ENCODE peak calls at places on chromosomes 12 and 14, in nine cellular contexts. X is amniotic stem cell; M is activated naive CD4-positive, alpha-beta T cell treated with Interleukin-2 at 50 U/mL for 16 hours; H is sigmoid colon; L is cortex of kidney; G is left colon; P is amygdala; S is HFFc6; D is iPS DF 19.7. K is an unnamed sample.

GRCh38 chr14:101193845-101194355 is 290.4 kb upstream of the RTL1 start:
- DNase-seq in X (no peak), P (no peak), L (no peak), S (no peak), H (peak), D (no peak), G (no peak), M (no peak), K (no peak)

GRCh38 chr12:108828774-108829173 is 28.6 kb downstream of the SSH1 start:
- DNase-seq in S (peak), H (no peak), G (no peak), M (no peak), X (peak), D (no peak), L (no peak), P (no peak), K (no peak)

GRCh38 chr12:88529531-88530488 is 50.5 kb downstream of the KITLG start:
- DNase-seq in P (no peak), S (no peak), G (no peak), M (no peak), H (no peak), X (no peak), D (no peak), L (no peak), K (no peak)

GRCh38 chr14:69370061-69370460 is 28.0 kb downstream of the ERH start:
- DNase-seq in X (no peak), P (no peak), D (no peak), H (no peak), S (no peak), M (no peak), G (no peak), L (no peak), K (no peak)

GRCh38 chr12:132841151-132841550 is 12.5 kb upstream of the GOLGA3 start:
- DNase-seq in P (no peak), H (no peak), X (no peak), G (no peak), D (no peak), L (no peak), S (no peak), M (no peak), K (no peak)

GRCh38 chr12:113198286-113198685 is 12.8 kb downstream of the RITA1 start:
- DNase-seq in L (no peak), M (no peak), S (peak), P (no peak), X (no peak), G (no peak), H (no peak), D (no peak), K (no peak)

GRCh38 chr14:76499399-76499798 is 123.5 kb downstream of the ESRRB start:
- DNase-seq in X (no peak), M (no peak), D (no peak), H (peak), P (no peak), S (no peak), L (no peak), G (no peak), K (no peak)

GRCh38 chr14:70702154-70702553 is 60.4 kb downstream of the TTC9 start:
- DNase-seq in G (no peak), L (no peak), M (no peak), S (no peak), X (no peak), D (no peak), P (no peak), H (no peak), K (no peak)

GRCh38 chr12:54052745-54053624 is 650 bp upstream of the HOXC4 start:
- DNase-seq in H (no peak), G (no peak), X (no peak), L (no peak), S (no peak), D (no peak), P (no peak), M (no peak), K (no peak)

GRCh38 chr14:64944861-64945260 is 2.3 kb upstream of the GPX2 start:
- DNase-seq in H (no peak), G (no peak), S (no peak), M (no peak), D (no peak), L (no peak), X (no peak), P (no peak), K (no peak)